ENCODE peak calls at places on chromosomes 1 and 21, in nine cellular contexts. N is stimulated activated CD4-positive, alpha-beta T cell treated with anti-CD3 and anti-CD28 coated beads, Interleukin-2, amount 100 ng/mL, for 48 hours; T is GM04503; S is A673; Q is transverse colon; K is heart left ventricle; I is stimulated activated CD8-positive, alpha-beta memory T cell treated with anti-CD3 and anti-CD28 coated beads, Interleukin-15, amount 100 ng/mL, for 4 hours; C is esophagus squamous epithelium; R is lower lobe of right lung. E is an unnamed sample.

GRCh38 chr1:113890816-113891215 is 3.4 kb upstream of the BCL2L15 start:
- DNase-seq in N (no peak), T (no peak), S (no peak), Q (no peak), K (no peak), I (no peak), C (no peak), R (no peak), E (no peak)

GRCh38 chr1:84163123-84164038 is 19.3 kb downstream of the PRKACB start:
- DNase-seq in N (no peak), T (no peak), S (no peak), Q (no peak), K (no peak), I (no peak), C (no peak), R (no peak), E (no peak)

GRCh38 chr21:41774467-41775151 is 7.8 kb upstream of the RIPK4 start:
- DNase-seq in N (no peak), T (no peak), S (no peak), Q (no peak), K (no peak), I (no peak), C (no peak), R (no peak), E (no peak)

GRCh38 chr1:233664804-233665574 is 51.1 kb downstream of the KCNK1 start:
- DNase-seq in N (no peak), T (no peak), S (no peak), Q (no peak), K (no peak), I (no peak), C (no peak), R (no peak), E (no peak)

GRCh38 chr21:44461005-44461404 is 5.7 kb downstream of the LRRC3 start:
- DNase-seq in N (no peak), T (no peak), S (no peak), Q (no peak), K (no peak), I (no peak), C (no peak), R (no peak), E (no peak)

GRCh38 chr1:243421784-243422183 is 165.9 kb downstream of the SDCCAG8 start:
- DNase-seq in N (peak; percentile 27), T (no peak), S (peak; percentile 41), Q (peak; percentile 31), K (no peak), I (peak; percentile 9), C (no peak), R (no peak), E (no peak)

GRCh38 chr1:182259229-182259872 is 132.2 kb downstream of the GLUL start:
- DNase-seq in N (peak; percentile 34), T (peak; percentile 68), S (peak; percentile 8), Q (peak; percentile 55), K (peak; percentile 66), I (peak; percentile 12), C (no peak), R (peak; percentile 67), E (peak; percentile 72)

GRCh38 chr1:241844593-241844992 is 3.4 kb upstream of the EXO1 start:
- DNase-seq in N (no peak), T (no peak), S (no peak), Q (no peak), K (no peak), I (no peak), C (no peak), R (no peak), E (no peak)

GRCh38 chr1:58062635-58063034 is 483.9 kb downstream of the OMA1 start:
- DNase-seq in N (no peak), T (no peak), S (no peak), Q (no peak), K (no peak), I (no peak), C (no peak), R (no peak), E (no peak)

GRCh38 chr1:89563957-89564604 is 39.5 kb downstream of the LRRC8B start:
- DNase-seq in N (no peak), T (no peak), S (no peak), Q (no peak), K (no peak), I (no peak), C (no peak), R (no peak), E (no peak)

E was measured in aorta.